ENCODE peak calls at places on chromosomes 7 and 10, in nine cellular contexts. L, Z, H, R, F, I, E, O and C are unnamed samples.

GRCh38 chr10:28248092-28248491 is 54.8 kb downstream of the MPP7 start:
- DNase-seq in L (no peak), Z (peak), H (no peak), R (no peak), F (no peak), I (no peak), E (no peak), O (no peak), C (no peak)

GRCh38 chr7:121180436-121181063 is 148.2 kb upstream of the WNT16 start:
- DNase-seq in L (no peak), Z (no peak), H (no peak), R (no peak), F (no peak), I (no peak), E (no peak), O (no peak), C (no peak)

GRCh38 chr10:66931340-66931948 is 5.6 kb downstream of the LRRTM3 start:
- DNase-seq in L (no peak), Z (no peak), H (peak), R (peak), F (no peak), I (no peak), E (peak), O (peak), C (no peak)

GRCh38 chr7:99618726-99619125 is 2.0 kb downstream of the ZSCAN25 start:
- DNase-seq in L (no peak), Z (no peak), H (peak), R (no peak), F (no peak), I (no peak), E (no peak), O (no peak), C (no peak)

GRCh38 chr10:43057831-43058340 is 19.0 kb upstream of the RET start:
- DNase-seq in L (no peak), Z (no peak), H (no peak), R (no peak), F (peak), I (no peak), E (no peak), O (no peak), C (no peak)

GRCh38 chr7:141700848-141701371 is 1.1 kb downstream of the DENND11 start:
- DNase-seq in L (peak), Z (no peak), H (no peak), R (peak), F (no peak), I (no peak), E (no peak), O (no peak), C (no peak)

GRCh38 chr10:29610876-29611647 is 23.7 kb downstream of the SVIL start:
- DNase-seq in L (no peak), Z (no peak), H (no peak), R (no peak), F (peak), I (no peak), E (no peak), O (no peak), C (no peak)

GRCh38 chr10:113497203-113497602 is 55.6 kb upstream of the HABP2 start:
- DNase-seq in L (no peak), Z (no peak), H (no peak), R (no peak), F (no peak), I (no peak), E (no peak), O (no peak), C (no peak)

GRCh38 chr7:44218418-44219201 is 17.8 kb downstream of the YKT6 start:
- DNase-seq in L (no peak), Z (no peak), H (no peak), R (peak), F (peak), I (no peak), E (peak), O (no peak), C (no peak)

GRCh38 chr7:19958309-19958896 is 185.0 kb upstream of the TMEM196 start:
- DNase-seq in L (no peak), Z (no peak), H (peak), R (no peak), F (no peak), I (no peak), E (no peak), O (no peak), C (no peak)

GRCh38 chr7:80411621-80412020 is 100.2 kb downstream of the GNAT3 start:
- DNase-seq in L (no peak), Z (no peak), H (no peak), R (no peak), F (no peak), I (no peak), E (no peak), O (no peak), C (no peak)

GRCh38 chr10:63767512-63767911 is 246.3 kb downstream of the REEP3 start:
- DNase-seq in L (no peak), Z (no peak), H (peak), R (no peak), F (no peak), I (no peak), E (no peak), O (no peak), C (no peak)

GRCh38 chr7:28329616-28330373 is 82.5 kb upstream of the CREB5 start:
- DNase-seq in L (peak), Z (no peak), H (no peak), R (peak), F (no peak), I (no peak), E (no peak), O (no peak), C (no peak)

GRCh38 chr10:66719483-66719882 is 206.4 kb upstream of the LRRTM3 start:
- DNase-seq in L (no peak), Z (no peak), H (no peak), R (no peak), F (no peak), I (no peak), E (no peak), O (no peak), C (no peak)

GRCh38 chr10:86603256-86603655 is 51.1 kb upstream of the OPN4 start:
- DNase-seq in L (no peak), Z (no peak), H (no peak), R (no peak), F (no peak), I (no peak), E (no peak), O (no peak), C (no peak)

GRCh38 chr10:119849031-119849789 is 23.4 kb downstream of the MCMBP start:
- DNase-seq in L (no peak), Z (no peak), H (peak), R (no peak), F (no peak), I (no peak), E (no peak), O (no peak), C (no peak)

GRCh38 chr7:24980695-24981543 is 941 bp upstream of the OSBPL3 start:
- DNase-seq in L (no peak), Z (peak), H (peak), R (peak), F (no peak), I (peak), E (no peak), O (no peak), C (no peak)

GRCh38 chr7:81161459-81162075 is 242.7 kb upstream of the SEMA3C start:
- DNase-seq in L (no peak), Z (no peak), H (peak), R (no peak), F (no peak), I (no peak), E (no peak), O (no peak), C (no peak)

GRCh38 chr10:131396108-131397010 is 84.8 kb upstream of the TCERG1L start:
- DNase-seq in L (no peak), Z (no peak), H (peak), R (no peak), F (peak), I (no peak), E (no peak), O (no peak), C (no peak)

GRCh38 chr10:1938317-1938716 is 201.0 kb upstream of the ADARB2 start:
- DNase-seq in L (peak), Z (no peak), H (no peak), R (no peak), F (no peak), I (no peak), E (no peak), O (peak), C (no peak)

GRCh38 chr10:100248820-100249219 is 18.6 kb downstream of the CWF19L1 start:
- DNase-seq in L (no peak), Z (no peak), H (no peak), R (no peak), F (no peak), I (no peak), E (no peak), O (no peak), C (no peak)
- H3K27ac ChIP-seq in L (no peak), Z (no peak), H (no peak), R (peak), F (no peak), I (no peak), E (no peak), O (no peak), C (no peak)

DNA sequence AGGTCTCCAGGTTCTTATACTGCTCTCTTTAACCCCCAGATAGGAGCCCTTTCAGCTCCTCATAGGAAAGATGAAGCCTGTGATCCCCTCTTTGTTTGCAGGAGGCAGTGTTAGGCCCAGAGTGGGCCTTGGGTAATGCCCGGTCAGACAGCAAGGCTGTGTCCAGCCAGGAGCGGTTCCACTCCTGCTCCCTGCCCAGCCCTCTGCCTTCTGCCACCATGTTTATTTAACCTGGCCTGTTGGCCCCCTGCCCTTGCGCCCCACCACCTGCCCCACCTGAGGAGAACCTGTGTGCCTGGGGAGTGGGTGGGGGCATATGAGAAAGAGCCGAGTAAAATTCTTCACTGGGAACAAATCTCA is 24.3 kb downstream of the CDH23 start:
- DNase-seq in L (no peak), Z (no peak), H (no peak), R (no peak), F (no peak), I (peak), E (no peak), O (no peak), C (no peak)
- H3K27ac ChIP-seq in L (no peak), Z (no peak), H (no peak), R (no peak), F (no peak), I (no peak), E (no peak), O (no peak), C (no peak)

GRCh38 chr10:7942311-7942710 is 112.2 kb upstream of the GATA3 start:
- DNase-seq in L (no peak), Z (no peak), H (no peak), R (no peak), F (no peak), I (no peak), E (no peak), O (no peak), C (no peak)
- H3K27ac ChIP-seq in L (no peak), Z (no peak), H (no peak), R (no peak), F (no peak), I (no peak), E (no peak), O (no peak), C (no peak)

GRCh38 chr10:123939591-123939990 is 48.0 kb upstream of the CPXM2 start:
- DNase-seq in L (no peak), Z (no peak), H (no peak), R (no peak), F (no peak), I (no peak), E (no peak), O (no peak), C (no peak)
- H3K27ac ChIP-seq in L (no peak), Z (no peak), H (no peak), R (no peak), F (no peak), I (no peak), E (no peak), O (no peak), C (no peak)